ENCODE peak calls at places on chromosome 1, in six cellular contexts. V is GM12878, K is HepG2, Y is GM12891, G is H1, E is K562. L is an unnamed sample.

GRCh38 chr1:185393821-185394220 is 76.8 kb upstream of the IVNS1ABP start:
- DNase-seq in V (no peak), K (no peak), Y (no peak), G (no peak), E (no peak), L (no peak)

GRCh38 chr1:219385786-219386427 is 212.2 kb downstream of the LYPLAL1 start:
- DNase-seq in V (peak), K (peak), Y (peak), G (peak), E (peak), L (peak)

GRCh38 chr1:241838831-241839365 is 9.1 kb upstream of the EXO1 start:
- DNase-seq in V (no peak), K (no peak), Y (no peak), G (no peak), E (no peak), L (no peak)

GRCh38 chr1:162549001-162549400 is 12.5 kb upstream of the UAP1 start:
- DNase-seq in V (no peak), K (no peak), Y (no peak), G (no peak), E (no peak), L (no peak)

GRCh38 chr1:27535386-27535785 is 45.4 kb upstream of the WASF2 start:
- DNase-seq in V (no peak), K (no peak), Y (no peak), G (no peak), E (no peak), L (no peak)

GRCh38 chr1:207514890-207515289 is 18.9 kb downstream of the CR1 start:
- DNase-seq in V (no peak), K (no peak), Y (no peak), G (no peak), E (no peak), L (no peak)

GRCh38 chr1:20439282-20439681 is 46.7 kb downstream of the CAMK2N1 start:
- DNase-seq in V (no peak), K (no peak), Y (no peak), G (no peak), E (peak), L (no peak)

GRCh38 chr1:199727682-199728081 is 299.8 kb upstream of the NR5A2 start:
- DNase-seq in V (no peak), K (no peak), Y (no peak), G (no peak), E (no peak), L (no peak)

GRCh38 chr1:159941139-159941866 is 4.1 kb downstream of the IGSF9 start:
- DNase-seq in V (no peak), K (no peak), Y (no peak), G (no peak), E (no peak), L (no peak)

GRCh38 chr1:247360991-247361721 is 29.5 kb upstream of the ZNF496 start:
- DNase-seq in V (no peak), K (no peak), Y (no peak), G (no peak), E (no peak), L (no peak)

GRCh38 chr1:234975122-234975940 is 153.3 kb downstream of the TOMM20 start:
- DNase-seq in V (no peak), K (peak), Y (no peak), G (no peak), E (peak), L (no peak)

GRCh38 chr1:169031566-169032224 is 74.8 kb upstream of the ATP1B1 start:
- DNase-seq in V (no peak), K (no peak), Y (no peak), G (no peak), E (no peak), L (no peak)

GRCh38 chr1:1298861-1299685 is 8.7 kb downstream of the ACAP3 start:
- DNase-seq in V (no peak), K (no peak), Y (no peak), G (peak), E (peak), L (no peak)

GRCh38 chr1:39151267-39151666 is 53.2 kb upstream of the MACF1 start:
- DNase-seq in V (no peak), K (no peak), Y (no peak), G (no peak), E (no peak), L (no peak)

GRCh38 chr1:116006486-116006964 is 30.2 kb downstream of the SLC22A15 start:
- DNase-seq in V (peak), K (no peak), Y (no peak), G (no peak), E (no peak), L (no peak)

GRCh38 chr1:116002781-116003455 is 26.6 kb downstream of the SLC22A15 start:
- DNase-seq in V (no peak), K (no peak), Y (no peak), G (no peak), E (no peak), L (no peak)

GRCh38 chr1:116001739-116002487 is 25.6 kb downstream of the SLC22A15 start:
- DNase-seq in V (no peak), K (no peak), Y (no peak), G (no peak), E (no peak), L (no peak)
- TF ChIP-seq POLR2AphosphoS5 in V (no peak), K (no peak), Y (no peak), G (no peak), E (no peak), L (no peak)

DNA sequence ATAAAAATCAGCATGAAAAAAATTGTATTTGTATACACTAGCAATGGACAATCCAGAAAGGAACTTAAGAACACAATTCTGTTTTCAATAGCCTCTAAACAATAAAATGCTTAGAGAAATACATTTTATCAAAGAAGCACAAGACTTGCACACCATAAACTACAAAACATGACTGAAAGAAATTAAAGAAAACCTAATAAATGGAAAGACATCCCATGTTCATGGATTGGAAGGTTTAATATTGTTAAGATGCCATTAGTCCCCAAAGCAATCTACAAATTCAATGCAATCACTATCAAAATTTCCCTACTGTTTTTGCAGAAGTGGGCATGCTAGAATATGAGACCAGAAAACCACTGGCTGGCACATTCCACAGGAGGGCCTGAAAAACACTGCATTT is 49.4 kb downstream of the PRSS38 start:
- DNase-seq in V (no peak), K (no peak), Y (no peak), G (no peak), E (no peak), L (no peak)
- TF ChIP-seq POLR2A in V (no peak), K (no peak), Y (no peak), G (no peak), E (no peak), L (no peak)

GRCh38 chr1:91884459-91885290 is 1.3 kb downstream of the TGFBR3 start:
- DNase-seq in V (no peak), K (peak), Y (no peak), G (peak), E (no peak), L (no peak)
- TF ChIP-seq TAF1 in V (no peak), K (peak), Y (no peak), G (no peak), E (no peak), L (no peak)

GRCh38 chr1:85363102-85363501 is 86.7 kb upstream of the BCL10 start:
- DNase-seq in V (no peak), K (no peak), Y (no peak), G (no peak), E (no peak), L (no peak)

GRCh38 chr1:85368073-85368778 is 91.8 kb upstream of the BCL10 start:
- DNase-seq in V (no peak), K (no peak), Y (no peak), G (no peak), E (no peak), L (no peak)

GRCh38 chr1:85366391-85366790 is 90.0 kb upstream of the BCL10 start:
- DNase-seq in V (no peak), K (no peak), Y (no peak), G (no peak), E (no peak), L (no peak)

GRCh38 chr1:85363526-85363925 is 87.1 kb upstream of the BCL10 start:
- DNase-seq in V (no peak), K (no peak), Y (no peak), G (no peak), E (no peak), L (no peak)

GRCh38 chr1:85365851-85366250 is 89.4 kb upstream of the BCL10 start:
- DNase-seq in V (no peak), K (no peak), Y (no peak), G (no peak), E (no peak), L (no peak)
- TF ChIP-seq POLR2AphosphoS5 in V (no peak), K (no peak), Y (no peak), G (no peak), E (no peak), L (no peak)

DNA sequence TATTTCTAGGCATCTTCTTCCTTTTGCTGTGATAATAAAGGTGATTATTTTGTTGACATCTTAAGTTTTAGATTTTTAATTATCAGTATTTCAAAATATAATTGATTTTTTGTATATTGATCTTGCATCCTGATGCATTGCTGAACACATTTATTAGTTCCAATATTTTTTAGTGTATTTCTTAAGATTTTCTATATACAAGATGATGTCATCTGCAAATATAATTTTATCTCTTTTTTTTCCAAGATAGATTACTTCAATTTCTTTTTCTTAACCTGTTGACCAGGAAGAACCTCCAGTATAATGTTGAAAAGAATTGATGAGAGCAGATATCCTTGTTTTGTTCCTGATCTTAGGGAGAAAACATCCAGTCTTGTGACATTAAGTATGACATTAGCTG is 54.8 kb upstream of the LRRN2 start:
- DNase-seq in V (no peak), K (no peak), Y (no peak), G (no peak), E (no peak), L (no peak)
- TF ChIP-seq POLR2A in V (no peak), K (no peak), Y (no peak), G (no peak), E (no peak), L (no peak)

GRCh38 chr1:29119365-29119929 is 4.3 kb downstream of the TMEM200B start:
- DNase-seq in V (no peak), K (no peak), Y (no peak), G (no peak), E (no peak), L (no peak)

GRCh38 chr1:29121516-29121937 is 2.2 kb downstream of the TMEM200B start:
- DNase-seq in V (no peak), K (no peak), Y (no peak), G (no peak), E (no peak), L (no peak)

GRCh38 chr1:29121951-29122661 is 1.6 kb downstream of the TMEM200B start:
- DNase-seq in V (no peak), K (no peak), Y (no peak), G (peak), E (no peak), L (no peak)

GRCh38 chr1:29120367-29120766 is 3.3 kb downstream of the TMEM200B start:
- DNase-seq in V (no peak), K (no peak), Y (no peak), G (no peak), E (no peak), L (no peak)

GRCh38 chr1:29120955-29121485 is 2.7 kb downstream of the TMEM200B start:
- DNase-seq in V (no peak), K (no peak), Y (peak), G (peak), E (no peak), L (peak)
- TF ChIP-seq TAF1 in V (no peak), K (no peak), Y (no peak), G (peak), E (no peak), L (no peak)